ENCODE peak calls at places on chromosomes 6 and 20, in six cellular contexts. U, N, C, T, R and P are unnamed samples.

GRCh38 chr6:30357678-30358339 is 12.9 kb downstream of the RPP21 start:
- DNase-seq in U (peak; percentile 78), N (peak; percentile 46), C (peak; percentile 57), T (peak; percentile 23), R (peak; percentile 64), P (peak; percentile 52)

GRCh38 chr20:50381771-50382593 is 128.2 kb upstream of the PTPN1 start:
- DNase-seq in U (no peak), N (no peak), C (no peak), T (no peak), R (no peak), P (peak; percentile 22)

GRCh38 chr6:116010400-116011095 is 50.1 kb downstream of the FRK start:
- DNase-seq in U (peak; percentile 83), N (peak; percentile 78), C (peak; percentile 31), T (peak; percentile 40), R (peak; percentile 68), P (peak; percentile 58)

GRCh38 chr20:24160563-24161355 is 172.2 kb upstream of the GGTLC1 start:
- DNase-seq in U (peak; percentile 84), N (peak; percentile 36), C (peak; percentile 41), T (no peak), R (peak; percentile 28), P (peak; percentile 9)

GRCh38 chr6:44297063-44298038 is 15.8 kb downstream of the AARS2 start:
- DNase-seq in U (peak; percentile 67), N (peak; percentile 51), C (peak; percentile 18), T (peak; percentile 47), R (no peak), P (peak; percentile 64)

GRCh38 chr6:170032197-170032596 is 258.7 kb downstream of the DLL1 start:
- DNase-seq in U (no peak), N (no peak), C (no peak), T (no peak), R (no peak), P (no peak)

GRCh38 chr20:50399917-50400704 is 110.1 kb upstream of the PTPN1 start:
- DNase-seq in U (no peak), N (no peak), C (no peak), T (no peak), R (peak; percentile 69), P (no peak)

GRCh38 chr6:99885051-99885450 is 109.0 kb downstream of the MCHR2 start:
- DNase-seq in U (no peak), N (no peak), C (no peak), T (no peak), R (no peak), P (no peak)

GRCh38 chr6:117167520-117168271 is 97.7 kb upstream of the VGLL2 start:
- DNase-seq in U (peak; percentile 45), N (no peak), C (peak; percentile 23), T (no peak), R (peak; percentile 82), P (no peak)

GRCh38 chr6:36075656-36076055 is 48.0 kb downstream of the MAPK14 start:
- DNase-seq in U (no peak), N (no peak), C (peak; percentile 28), T (no peak), R (no peak), P (no peak)

GRCh38 chr6:6736753-6737654 is 148.5 kb downstream of the LY86 start:
- DNase-seq in U (no peak), N (peak; percentile 88), C (no peak), T (no peak), R (peak; percentile 42), P (no peak)

GRCh38 chr20:4910951-4911350 is 90.4 kb downstream of the SLC23A2 start:
- DNase-seq in U (no peak), N (no peak), C (no peak), T (no peak), R (no peak), P (no peak)

GRCh38 chr20:34559311-34560140 is 1.0 kb downstream of the MAP1LC3A start:
- DNase-seq in U (no peak), N (peak; percentile 42), C (no peak), T (no peak), R (no peak), P (no peak)

GRCh38 chr6:106849676-106850332 is 124.7 kb downstream of the CD24 start:
- DNase-seq in U (no peak), N (no peak), C (no peak), T (no peak), R (no peak), P (no peak)

GRCh38 chr6:41286544-41287346 is at the start of gene TREM1:
- DNase-seq in U (no peak), N (peak; percentile 43), C (peak; percentile 73), T (no peak), R (peak; percentile 93), P (no peak)

GRCh38 chr20:38751360-38751976 is 3.2 kb downstream of the ACTR5 start:
- DNase-seq in U (peak; percentile 60), N (no peak), C (peak; percentile 80), T (no peak), R (peak; percentile 47), P (peak; percentile 27)

GRCh38 chr20:33711446-33711738 is 8.7 kb downstream of the PXMP4 start:
- DNase-seq in U (no peak), N (no peak), C (no peak), T (no peak), R (no peak), P (no peak)

GRCh38 chr20:61980647-61981583 is 84.8 kb downstream of the TAF4 start:
- DNase-seq in U (peak; percentile 51), N (peak; percentile 51), C (peak; percentile 56), T (no peak), R (no peak), P (no peak)

GRCh38 chr6:12449447-12449846 is 159.3 kb downstream of the EDN1 start:
- DNase-seq in U (no peak), N (no peak), C (no peak), T (no peak), R (no peak), P (no peak)

GRCh38 chr6:29813809-29814208 is 13.8 kb upstream of the HLA-G start:
- DNase-seq in U (no peak), N (no peak), C (peak; percentile 25), T (no peak), R (peak; percentile 17), P (no peak)

GRCh38 chr6:21133902-21134301 is 459.6 kb upstream of the SOX4 start:
- DNase-seq in U (no peak), N (no peak), C (no peak), T (no peak), R (no peak), P (no peak)

GRCh38 chr6:16168858-16169257 is 40.0 kb downstream of the MYLIP start:
- DNase-seq in U (peak; percentile 57), N (no peak), C (no peak), T (no peak), R (peak; percentile 40), P (no peak)

GRCh38 chr6:16909599-16910360 is 148.5 kb upstream of the ATXN1 start:
- DNase-seq in U (peak; percentile 9), N (no peak), C (no peak), T (no peak), R (peak; percentile 93), P (no peak)

GRCh38 chr6:410555-411395 is 19.2 kb downstream of the IRF4 start:
- DNase-seq in U (no peak), N (no peak), C (no peak), T (no peak), R (no peak), P (no peak)